ENCODE peak calls at places on chromosomes 6 and 20, in six cellular contexts. C is stomach; B is CD8-positive, alpha-beta T cell; L is aorta; E is tibial artery; V is BJ. F is an unnamed sample.

GRCh38 chr6:25868784-25869183 is 5.3 kb downstream of the SLC17A3 start:
- DNase-seq in C (no peak), V (no peak), B (no peak), E (no peak), L (no peak), F (no peak)

GRCh38 chr6:117157448-117157847 is 107.9 kb upstream of the VGLL2 start:
- DNase-seq in L (no peak), C (no peak), E (no peak), B (no peak), V (no peak), F (no peak)

GRCh38 chr6:32118782-32119628 is 9.0 kb downstream of the ATF6B start:
- DNase-seq in C (peak; percentile 90), L (peak; percentile 91), B (peak; percentile 48), E (peak; percentile 93), V (no peak), F (peak; percentile 93)

GRCh38 chr6:75853796-75854195 is 104.8 kb downstream of the MYO6 start:
- DNase-seq in L (no peak), B (no peak), C (no peak), V (no peak), E (no peak), F (no peak)

GRCh38 chr6:33858804-33859203 is 55.0 kb upstream of the MLN start:
- DNase-seq in V (no peak), C (no peak), B (no peak), L (no peak), E (no peak), F (no peak)

GRCh38 chr20:46814366-46815232 is 80.0 kb upstream of the EYA2 start:
- DNase-seq in B (no peak), E (no peak), L (no peak), C (peak; percentile 33), V (peak; percentile 50), F (no peak)

GRCh38 chr20:60749804-60750602 is 502.1 kb upstream of the CDH4 start:
- DNase-seq in B (no peak), C (no peak), E (no peak), L (no peak), V (no peak), F (no peak)

GRCh38 chr6:52155791-52156576 is 30.2 kb upstream of the IL17A start:
- DNase-seq in E (no peak), L (no peak), V (no peak), C (no peak), B (no peak), F (no peak)

GRCh38 chr6:15248451-15249370 is 2.8 kb downstream of the JARID2 start:
- DNase-seq in E (peak; percentile 96), L (peak; percentile 98), B (peak; percentile 92), C (peak; percentile 97), V (no peak), F (peak; percentile 90)

GRCh38 chr6:31053873-31054272 is 43.6 kb downstream of the MUC22 start:
- DNase-seq in E (no peak), B (no peak), C (no peak), V (no peak), L (no peak), F (no peak)

GRCh38 chr6:41373919-41374617 is 38.7 kb downstream of the NCR2 start:
- DNase-seq in C (no peak), V (no peak), B (no peak), L (no peak), E (no peak), F (no peak)
- H3K27me3 ChIP-seq in C (peaks cover 92% of the 10 kb centered on the region), V (peaks cover 39% of the 10 kb centered on the region), B (peaks cover 42% of the 10 kb centered on the region), L (peaks cover 2% of the 10 kb centered on the region), E (peaks cover 91% of the 10 kb centered on the region), F (peaks cover 43% of the 10 kb centered on the region)

GRCh38 chr6:84089081-84089480 is 55.5 kb downstream of the MRAP2 start:
- DNase-seq in E (no peak), B (no peak), L (no peak), C (no peak), V (no peak), F (no peak)

GRCh38 chr6:84089552-84089951 is 56.0 kb downstream of the MRAP2 start:
- DNase-seq in B (no peak), C (no peak), E (no peak), L (no peak), V (no peak), F (no peak)

GRCh38 chr6:84095156-84095555 is 61.6 kb downstream of the MRAP2 start:
- DNase-seq in L (no peak), V (no peak), C (no peak), B (no peak), E (no peak), F (no peak)

GRCh38 chr6:84094050-84094435 is 60.5 kb downstream of the MRAP2 start:
- DNase-seq in B (no peak), V (no peak), C (no peak), L (no peak), E (no peak), F (no peak)

DNA sequence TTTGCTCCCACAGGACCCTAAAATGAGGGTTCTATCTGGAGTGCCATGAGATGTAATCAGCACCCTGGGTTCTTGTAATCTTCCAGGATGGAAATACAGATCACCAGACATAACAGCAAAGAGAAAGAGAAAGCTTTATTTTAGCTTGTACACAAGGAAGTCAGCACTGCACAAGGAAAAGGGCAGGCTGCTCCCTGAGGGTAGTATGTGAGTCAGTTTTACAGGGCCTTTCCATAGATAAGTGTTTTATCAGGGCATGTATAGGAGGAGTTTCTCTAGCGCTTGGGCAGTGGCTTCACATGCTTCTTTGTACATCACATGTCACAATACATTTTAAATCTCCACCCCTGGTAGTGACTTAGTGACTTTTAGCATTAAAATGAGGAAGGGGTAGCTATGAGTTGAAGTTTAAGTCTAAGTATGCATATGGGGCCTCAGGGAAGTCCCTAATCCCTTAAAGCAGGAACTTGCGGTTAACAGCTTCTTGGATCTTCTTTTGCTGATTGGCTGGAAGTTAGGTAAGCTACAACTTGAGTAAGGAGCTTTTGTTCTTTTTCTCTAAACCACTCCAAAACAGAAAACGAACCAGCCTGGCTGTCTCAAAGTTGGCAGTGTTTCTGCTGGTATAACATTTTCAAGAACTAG is 60.0 kb downstream of the MRAP2 start:
- DNase-seq in B (no peak), C (no peak), V (no peak), L (no peak), E (no peak), F (no peak)
- H3K4me3 ChIP-seq in B (no peak overlapping the region), C (no peak overlapping the region), V (no peak overlapping the region), L (no peak overlapping the region), E (no peak overlapping the region), F (no peak overlapping the region)

GRCh38 chr20:871948-872347 is 38.4 kb downstream of the FAM110A start:
- DNase-seq in L (no peak), B (no peak), E (no peak), C (no peak), V (no peak), F (no peak)

GRCh38 chr20:873875-874607 is 40.5 kb downstream of the FAM110A start:
- DNase-seq in L (no peak), B (no peak), E (no peak), C (no peak), V (no peak), F (no peak)

GRCh38 chr20:875115-875514 is 41.0 kb downstream of the ANGPT4 start:
- DNase-seq in E (no peak), C (no peak), V (no peak), B (no peak), L (no peak), F (no peak)

GRCh38 chr20:871436-871835 is 37.9 kb downstream of the FAM110A start:
- DNase-seq in E (no peak), C (no peak), V (no peak), B (no peak), L (no peak), F (no peak)

GRCh38 chr20:872855-873520 is 39.5 kb downstream of the FAM110A start:
- DNase-seq in L (no peak), E (no peak), B (no peak), V (no peak), C (no peak), F (no peak)
- H3K27me3 ChIP-seq in L (no peaks in the 10 kb centered on the region), E (peaks cover 4% of the 10 kb centered on the region), B (no peaks in the 10 kb centered on the region), V (no peaks in the 10 kb centered on the region), C (peaks cover 38% of the 10 kb centered on the region), F (no peaks in the 10 kb centered on the region)

DNA sequence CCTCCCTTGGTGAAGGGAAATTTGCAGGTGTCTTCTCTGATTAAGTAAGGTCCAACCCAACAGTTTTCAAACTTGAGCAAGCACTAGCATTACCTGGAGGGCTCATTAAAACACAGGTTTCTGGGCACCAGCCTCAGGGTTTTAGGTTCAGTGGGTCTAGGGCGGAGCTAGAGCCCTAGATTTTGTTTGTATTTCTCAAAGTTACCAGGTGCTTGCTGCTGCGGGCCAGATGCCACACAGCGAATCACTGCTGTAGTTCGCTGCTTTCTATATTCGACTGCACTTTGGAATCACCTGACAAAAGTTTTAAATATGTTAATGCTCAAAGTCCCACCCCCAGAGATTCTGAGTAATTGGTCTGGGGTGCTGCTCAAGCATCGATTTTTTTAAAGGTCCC is 838 bp downstream of the COL21A1 start:
- DNase-seq in B (no peak), L (no peak), V (no peak), C (no peak), E (no peak), F (no peak)
- H3K4me3 ChIP-seq in B (no peak overlapping the region), L (peak overlapping the region; percentile 80), V (no peak overlapping the region), C (peak overlapping the region; percentile 47), E (peak overlapping the region; percentile 54), F (peak overlapping the region; percentile 69)

DNA sequence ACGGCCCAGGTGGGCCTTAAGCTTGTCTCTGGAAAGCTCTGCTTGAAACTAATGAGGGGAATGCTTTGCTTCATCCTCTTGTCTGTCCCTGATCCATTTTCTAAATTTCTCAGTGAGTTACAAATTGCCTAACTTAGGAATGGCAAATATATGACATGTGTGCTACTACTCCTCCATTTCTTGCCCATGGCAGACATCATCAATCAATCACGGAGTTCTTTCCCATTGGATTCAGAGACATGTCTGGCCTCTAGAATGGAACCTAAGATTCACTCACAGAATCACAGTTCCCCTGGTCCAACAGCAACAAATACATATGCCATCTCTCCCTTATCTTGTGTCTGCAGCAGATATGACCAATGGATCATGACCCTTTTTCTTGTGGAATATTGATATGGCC is 6.6 kb upstream of the BPIFB4 start:
- DNase-seq in L (no peak), E (no peak), V (no peak), B (no peak), C (no peak), F (no peak)
- H3K27me3 ChIP-seq in L (no peaks in the 10 kb centered on the region), E (peaks cover 33% of the 10 kb centered on the region), V (peaks cover 2% of the 10 kb centered on the region), B (no peaks in the 10 kb centered on the region), C (peaks cover 40% of the 10 kb centered on the region), F (no peaks in the 10 kb centered on the region)

GRCh38 chr20:14334306-14334930 is 3.0 kb downstream of the FLRT3 start:
- DNase-seq in L (no peak), C (peak; percentile 47), V (no peak), E (no peak), B (no peak), F (peak; percentile 64)
- H3K4me3 ChIP-seq in L (no peak overlapping the region), C (peak overlapping the region; percentile 46), V (no peak overlapping the region), E (no peak overlapping the region), B (no peak overlapping the region), F (peak overlapping the region; percentile 80)

DNA sequence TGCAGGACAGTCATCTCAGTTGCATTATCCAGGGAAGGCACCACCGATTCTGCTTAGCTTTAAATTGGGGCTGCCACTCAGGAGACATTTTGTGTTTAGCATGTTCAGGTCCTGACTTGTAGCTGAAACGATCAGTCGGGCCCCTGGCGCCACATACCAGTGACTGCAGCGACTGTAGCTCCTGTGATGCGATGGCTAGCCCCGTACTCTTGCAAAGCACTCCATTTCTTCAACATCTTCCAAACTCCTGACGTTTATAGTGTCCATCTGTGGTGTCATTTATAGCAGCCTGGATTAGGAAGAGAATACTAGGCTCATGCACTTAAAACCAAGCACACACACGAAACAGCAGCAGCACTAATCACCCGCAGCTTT is 13.0 kb downstream of the POU3F2 start:
- DNase-seq in C (no peak), V (no peak), L (no peak), B (no peak), E (no peak), F (no peak)
- H3K27me3 ChIP-seq in C (peaks cover 71% of the 10 kb centered on the region), V (peaks cover 30% of the 10 kb centered on the region), L (no peaks in the 10 kb centered on the region), B (peaks cover 57% of the 10 kb centered on the region), E (peaks cover 70% of the 10 kb centered on the region), F (peaks cover 5% of the 10 kb centered on the region)

F was measured in dorsolateral prefrontal cortex.